ENCODE peak calls at places on chromosomes 5 and 9, in seven cellular contexts. R, S, L, U, A, E and O are unnamed samples.

GRCh38 chr5:7628248-7628647 is 222.7 kb downstream of the CFAP90 start:
- DNase-seq in R (no peak), S (no peak), L (no peak), U (no peak), A (no peak), E (no peak), O (no peak)

GRCh38 chr5:150431574-150431973 is 18.0 kb downstream of the RPS14 start:
- DNase-seq in R (no peak), S (no peak), L (no peak), U (no peak), A (no peak), E (no peak), O (no peak)

GRCh38 chr5:12883395-12883794 is 979.1 kb upstream of the CTNND2 start:
- DNase-seq in R (no peak), S (no peak), L (no peak), U (no peak), A (no peak), E (no peak), O (no peak)

GRCh38 chr9:134492281-134492691 is 149.3 kb upstream of the COL5A1 start:
- DNase-seq in R (no peak), S (peak), L (no peak), U (no peak), A (peak), E (no peak), O (no peak)

GRCh38 chr9:98809311-98810105 is 2.0 kb downstream of the GALNT12 start:
- DNase-seq in R (no peak), S (no peak), L (no peak), U (no peak), A (no peak), E (no peak), O (no peak)

GRCh38 chr5:120093178-120093577 is 370.9 kb upstream of the PRR16 start:
- DNase-seq in R (no peak), S (no peak), L (no peak), U (no peak), A (no peak), E (no peak), O (no peak)

GRCh38 chr9:75111019-75111622 is 22.8 kb downstream of the OSTF1 start:
- DNase-seq in R (no peak), S (no peak), L (no peak), U (no peak), A (no peak), E (no peak), O (no peak)

GRCh38 chr9:93663877-93664548 is 87.6 kb downstream of the PHF2 start:
- DNase-seq in R (no peak), S (no peak), L (no peak), U (peak), A (no peak), E (no peak), O (no peak)

GRCh38 chr5:62608529-62609511 is 30.2 kb downstream of the LRRC70 start:
- DNase-seq in R (no peak), S (no peak), L (no peak), U (no peak), A (no peak), E (no peak), O (no peak)

GRCh38 chr9:70561805-70562395 is 147.4 kb upstream of the KLF9 start:
- DNase-seq in R (no peak), S (no peak), L (no peak), U (no peak), A (no peak), E (no peak), O (no peak)

GRCh38 chr9:91059713-91060112 is 258.1 kb downstream of the SYK start:
- DNase-seq in R (no peak), S (no peak), L (no peak), U (no peak), A (no peak), E (no peak), O (no peak)

GRCh38 chr5:77358566-77359205 is 133.4 kb downstream of the WDR41 start:
- DNase-seq in R (no peak), S (peak), L (no peak), U (no peak), A (no peak), E (no peak), O (no peak)

GRCh38 chr5:11400312-11400711 is 503.9 kb downstream of the CTNND2 start:
- DNase-seq in R (no peak), S (no peak), L (no peak), U (no peak), A (no peak), E (no peak), O (no peak)

GRCh38 chr5:128053291-128053954 is 30.1 kb upstream of the SLC12A2 start:
- DNase-seq in R (no peak), S (peak), L (no peak), U (no peak), A (no peak), E (no peak), O (no peak)

GRCh38 chr5:142722146-142722545 is 36.3 kb upstream of the FGF1 start:
- DNase-seq in R (no peak), S (no peak), L (no peak), U (no peak), A (no peak), E (no peak), O (no peak)

GRCh38 chr9:18821794-18822193 is 211.2 kb downstream of the SAXO1 start:
- DNase-seq in R (no peak), S (no peak), L (no peak), U (no peak), A (no peak), E (peak), O (no peak)

GRCh38 chr9:33165263-33166151 is 1.6 kb downstream of the B4GALT1 start:
- DNase-seq in R (no peak), S (peak), L (no peak), U (no peak), A (peak), E (peak), O (no peak)

GRCh38 chr5:74320526-74320925 is 320.0 kb downstream of the ENC1 start:
- DNase-seq in R (no peak), S (no peak), L (no peak), U (no peak), A (no peak), E (no peak), O (no peak)

GRCh38 chr9:118003240-118003639 is 299.0 kb downstream of the TLR4 start:
- DNase-seq in R (no peak), S (no peak), L (no peak), U (no peak), A (no peak), E (no peak), O (no peak)

GRCh38 chr9:129401623-129402340 is 219.1 kb downstream of the C9orf50 start:
- DNase-seq in R (no peak), S (no peak), L (no peak), U (no peak), A (no peak), E (no peak), O (no peak)

GRCh38 chr5:20572560-20572959 is 584.6 kb upstream of the CDH18 start:
- DNase-seq in R (no peak), S (peak), L (peak), U (no peak), A (no peak), E (peak), O (no peak)

GRCh38 chr5:54030981-54031380 is 279.4 kb downstream of the ARL15 start:
- DNase-seq in R (no peak), S (no peak), L (no peak), U (no peak), A (no peak), E (no peak), O (no peak)

GRCh38 chr5:145797336-145797735 is 37.8 kb downstream of the PRELID2 start:
- DNase-seq in R (no peak), S (no peak), L (no peak), U (no peak), A (no peak), E (peak), O (no peak)

GRCh38 chr5:135472141-135472540 is 20.0 kb upstream of the TIFAB start:
- DNase-seq in R (no peak), S (no peak), L (no peak), U (no peak), A (no peak), E (no peak), O (no peak)

GRCh38 chr5:66807743-66808142 is 211.6 kb downstream of the MAST4 start:
- DNase-seq in R (no peak), S (peak), L (no peak), U (no peak), A (no peak), E (no peak), O (no peak)

GRCh38 chr9:135343733-135344522 is 135.7 kb upstream of the PPP1R26 start:
- DNase-seq in R (peak), S (peak), L (peak), U (peak), A (no peak), E (no peak), O (no peak)

GRCh38 chr5:170078458-170078857 is 27.2 kb upstream of the FOXI1 start:
- DNase-seq in R (no peak), S (no peak), L (no peak), U (no peak), A (no peak), E (no peak), O (no peak)

GRCh38 chr9:107707419-107707837 is 217.9 kb upstream of the KLF4 start:
- DNase-seq in R (no peak), S (peak), L (no peak), U (no peak), A (no peak), E (peak), O (no peak)

GRCh38 chr5:34738381-34738780 is 82.3 kb downstream of the RAI14 start:
- DNase-seq in R (no peak), S (no peak), L (no peak), U (no peak), A (no peak), E (no peak), O (no peak)

GRCh38 chr9:69621735-69622460 is 50.3 kb downstream of the APBA1 start:
- DNase-seq in R (no peak), S (no peak), L (no peak), U (no peak), A (no peak), E (no peak), O (no peak)

GRCh38 chr9:98558575-98558974 is 150.2 kb downstream of the GABBR2 start:
- DNase-seq in R (no peak), S (peak), L (no peak), U (no peak), A (no peak), E (no peak), O (no peak)

GRCh38 chr9:69085523-69086283 is 50.2 kb downstream of the FXN start:
- DNase-seq in R (no peak), S (peak), L (no peak), U (no peak), A (no peak), E (no peak), O (no peak)

GRCh38 chr9:13860019-13860418 is 453.9 kb downstream of the NFIB start:
- DNase-seq in R (no peak), S (no peak), L (no peak), U (no peak), A (no peak), E (no peak), O (no peak)

GRCh38 chr9:137438591-137439157 is 2.5 kb downstream of the ENTPD8 start:
- DNase-seq in R (no peak), S (no peak), L (no peak), U (no peak), A (no peak), E (no peak), O (no peak)